ENCODE peak calls at places on chromosomes 3 and 15, in seven cellular contexts. One of them, this sample, is unnamed.

GRCh38 chr15:85463273-85463937 is 83.0 kb downstream of the AKAP13 start:
- DNase-seq in MM.1S: no peak
- DNase-seq in psoas muscle: no peak
- DNase-seq in hepatocyte: no peak
- DNase-seq in heart left ventricle: no peak
- DNase-seq in neural crest cell: no peak
- DNase-seq in heart right ventricle: no peak
- DNase-seq in this sample: no peak

GRCh38 chr3:53213276-53213675 is 42.5 kb downstream of the TKT start:
- DNase-seq in psoas muscle: no peak
- DNase-seq in neural crest cell: no peak
- DNase-seq in hepatocyte: no peak
- DNase-seq in MM.1S: no peak
- DNase-seq in heart left ventricle: no peak
- DNase-seq in heart right ventricle: no peak
- DNase-seq in this sample: no peak

GRCh38 chr15:38496151-38496550 is 42.2 kb downstream of the FAM98B start:
- DNase-seq in heart left ventricle: no peak
- DNase-seq in heart right ventricle: no peak
- DNase-seq in hepatocyte: no peak
- DNase-seq in neural crest cell: no peak
- DNase-seq in psoas muscle: no peak
- DNase-seq in MM.1S: no peak
- DNase-seq in this sample: no peak

GRCh38 chr15:57922780-57923179 is 142.7 kb downstream of the ALDH1A2 start:
- DNase-seq in heart left ventricle: peak
- DNase-seq in heart right ventricle: peak
- DNase-seq in psoas muscle: peak
- DNase-seq in hepatocyte: no peak
- DNase-seq in MM.1S: no peak
- DNase-seq in neural crest cell: no peak
- DNase-seq in this sample: no peak

GRCh38 chr3:166283856-166284255 is 446.6 kb upstream of the BCHE start:
- DNase-seq in heart left ventricle: no peak
- DNase-seq in heart right ventricle: no peak
- DNase-seq in neural crest cell: no peak
- DNase-seq in hepatocyte: no peak
- DNase-seq in MM.1S: peak
- DNase-seq in psoas muscle: no peak
- DNase-seq in this sample: no peak

GRCh38 chr15:98653686-98654085 is 5.3 kb downstream of the IGF1R start:
- DNase-seq in MM.1S: peak
- DNase-seq in heart left ventricle: no peak
- DNase-seq in psoas muscle: no peak
- DNase-seq in heart right ventricle: no peak
- DNase-seq in neural crest cell: no peak
- DNase-seq in hepatocyte: no peak
- DNase-seq in this sample: no peak

GRCh38 chr3:173913985-173914421 is 516.5 kb downstream of the NLGN1 start:
- DNase-seq in heart right ventricle: no peak
- DNase-seq in heart left ventricle: no peak
- DNase-seq in MM.1S: no peak
- DNase-seq in psoas muscle: no peak
- DNase-seq in neural crest cell: no peak
- DNase-seq in hepatocyte: no peak
- DNase-seq in this sample: no peak

GRCh38 chr3:123871946-123872345 is 12.2 kb downstream of the MYLK start:
- DNase-seq in psoas muscle: no peak
- DNase-seq in hepatocyte: no peak
- DNase-seq in neural crest cell: no peak
- DNase-seq in heart right ventricle: no peak
- DNase-seq in heart left ventricle: no peak
- DNase-seq in MM.1S: no peak
- DNase-seq in this sample: no peak

GRCh38 chr3:150114873-150115570 is 144.3 kb upstream of the PFN2 start:
- DNase-seq in neural crest cell: no peak
- DNase-seq in hepatocyte: no peak
- DNase-seq in psoas muscle: no peak
- DNase-seq in heart left ventricle: no peak
- DNase-seq in MM.1S: no peak
- DNase-seq in heart right ventricle: no peak
- DNase-seq in this sample: no peak

GRCh38 chr3:43394071-43394501 is 107.7 kb downstream of the SNRK start:
- DNase-seq in heart left ventricle: peak
- DNase-seq in heart right ventricle: peak
- DNase-seq in neural crest cell: no peak
- DNase-seq in hepatocyte: no peak
- DNase-seq in MM.1S: no peak
- DNase-seq in psoas muscle: peak
- DNase-seq in this sample: no peak

GRCh38 chr15:28117591-28117990 is 18.5 kb upstream of the OCA2 start:
- DNase-seq in psoas muscle: no peak
- DNase-seq in MM.1S: no peak
- DNase-seq in heart left ventricle: no peak
- DNase-seq in hepatocyte: no peak
- DNase-seq in heart right ventricle: no peak
- DNase-seq in neural crest cell: no peak
- DNase-seq in this sample: no peak

GRCh38 chr3:20250786-20251185 is 64.8 kb upstream of the SGO1 start:
- DNase-seq in heart right ventricle: no peak
- DNase-seq in neural crest cell: no peak
- DNase-seq in psoas muscle: no peak
- DNase-seq in heart left ventricle: no peak
- DNase-seq in hepatocyte: no peak
- DNase-seq in MM.1S: no peak
- DNase-seq in this sample: no peak

GRCh38 chr3:20246662-20247061 is 60.7 kb upstream of the SGO1 start:
- DNase-seq in heart right ventricle: no peak
- DNase-seq in hepatocyte: no peak
- DNase-seq in heart left ventricle: no peak
- DNase-seq in MM.1S: peak
- DNase-seq in neural crest cell: no peak
- DNase-seq in psoas muscle: no peak
- DNase-seq in this sample: no peak

GRCh38 chr3:20240154-20240883 is 54.3 kb upstream of the SGO1 start:
- DNase-seq in heart left ventricle: no peak
- DNase-seq in MM.1S: no peak
- DNase-seq in psoas muscle: no peak
- DNase-seq in neural crest cell: no peak
- DNase-seq in heart right ventricle: no peak
- DNase-seq in hepatocyte: no peak
- DNase-seq in this sample: no peak

GRCh38 chr3:20250314-20250713 is 64.3 kb upstream of the SGO1 start:
- DNase-seq in hepatocyte: no peak
- DNase-seq in MM.1S: no peak
- DNase-seq in heart right ventricle: no peak
- DNase-seq in neural crest cell: no peak
- DNase-seq in heart left ventricle: no peak
- DNase-seq in psoas muscle: no peak
- DNase-seq in this sample: no peak

DNA sequence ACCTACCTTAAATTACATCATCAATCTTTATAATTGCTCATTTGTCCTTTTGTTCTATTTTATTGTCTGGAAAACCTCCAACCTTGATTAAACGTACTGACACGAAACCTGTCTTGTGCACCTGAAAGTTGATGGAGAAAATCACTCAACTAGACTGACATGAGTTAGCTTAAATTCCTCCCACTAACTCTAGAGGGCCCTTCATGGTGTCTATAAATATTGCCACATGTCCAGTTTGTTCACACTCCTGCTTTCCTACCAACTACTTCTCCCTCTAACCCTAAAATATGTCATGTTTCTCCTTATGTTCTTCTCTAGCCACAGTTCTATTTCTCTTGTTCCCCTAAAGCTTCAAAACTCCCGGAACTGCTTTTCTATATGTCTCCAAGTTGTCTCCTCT is 59.8 kb upstream of the SGO1 start:
- DNase-seq in neural crest cell: no peak
- DNase-seq in heart left ventricle: no peak
- DNase-seq in psoas muscle: no peak
- DNase-seq in MM.1S: no peak
- DNase-seq in hepatocyte: no peak
- DNase-seq in heart right ventricle: no peak
- DNase-seq in this sample: no peak
- TF ChIP-seq CTCF in neural crest cell: no peak
- TF ChIP-seq CTCF in heart left ventricle: no peak
- TF ChIP-seq CTCF in psoas muscle: no peak
- TF ChIP-seq CTCF in MM.1S: peak
- TF ChIP-seq CTCF in hepatocyte: no peak
- TF ChIP-seq CTCF in heart right ventricle: no peak
- TF ChIP-seq CTCF in this sample: no peak

GRCh38 chr3:40645883-40646282 is 121.1 kb downstream of the ZNF621 start:
- DNase-seq in hepatocyte: peak
- DNase-seq in neural crest cell: no peak
- DNase-seq in heart right ventricle: no peak
- DNase-seq in psoas muscle: no peak
- DNase-seq in MM.1S: no peak
- DNase-seq in heart left ventricle: no peak
- DNase-seq in this sample: no peak
- TF ChIP-seq CTCF in hepatocyte: no peak
- TF ChIP-seq CTCF in neural crest cell: no peak
- TF ChIP-seq CTCF in heart right ventricle: no peak
- TF ChIP-seq CTCF in psoas muscle: no peak
- TF ChIP-seq CTCF in MM.1S: no peak
- TF ChIP-seq CTCF in heart left ventricle: no peak
- TF ChIP-seq CTCF in this sample: no peak

GRCh38 chr3:172666873-172667694 is 43.8 kb downstream of the NCEH1 start:
- DNase-seq in heart left ventricle: peak
- DNase-seq in heart right ventricle: no peak
- DNase-seq in neural crest cell: peak
- DNase-seq in MM.1S: peak
- DNase-seq in hepatocyte: peak
- DNase-seq in psoas muscle: peak
- DNase-seq in this sample: peak

GRCh38 chr3:172666181-172666872 is 44.5 kb downstream of the NCEH1 start:
- DNase-seq in neural crest cell: no peak
- DNase-seq in heart right ventricle: no peak
- DNase-seq in psoas muscle: no peak
- DNase-seq in heart left ventricle: no peak
- DNase-seq in MM.1S: no peak
- DNase-seq in hepatocyte: no peak
- DNase-seq in this sample: no peak
- TF ChIP-seq CTCF in neural crest cell: no peak
- TF ChIP-seq CTCF in heart right ventricle: no peak
- TF ChIP-seq CTCF in psoas muscle: no peak
- TF ChIP-seq CTCF in heart left ventricle: no peak
- TF ChIP-seq CTCF in MM.1S: peak
- TF ChIP-seq CTCF in hepatocyte: no peak
- TF ChIP-seq CTCF in this sample: no peak

DNA sequence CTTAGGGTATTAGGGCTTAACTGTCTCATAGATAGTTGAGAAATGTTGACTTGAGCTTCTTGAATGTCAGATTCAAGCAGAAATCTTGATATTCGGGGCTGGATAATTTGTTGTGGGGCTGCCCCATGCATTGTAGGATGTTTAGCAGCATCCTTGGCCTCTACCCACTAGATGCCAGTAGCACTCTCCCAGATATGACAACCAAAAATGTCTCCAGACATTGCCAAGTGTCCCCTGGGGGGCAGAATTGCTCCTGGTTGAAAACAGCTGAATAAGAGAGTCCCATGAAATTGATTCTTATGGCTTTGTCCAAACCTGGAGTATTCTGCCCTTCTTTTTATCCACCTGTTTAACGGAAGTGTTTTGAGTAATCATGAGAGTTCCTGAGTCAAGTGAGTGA is 15.9 kb upstream of the LCMT2 start:
- DNase-seq in neural crest cell: no peak
- DNase-seq in MM.1S: no peak
- DNase-seq in heart right ventricle: no peak
- DNase-seq in psoas muscle: no peak
- DNase-seq in hepatocyte: no peak
- DNase-seq in heart left ventricle: no peak
- DNase-seq in this sample: no peak
- TF ChIP-seq CTCF in neural crest cell: no peak
- TF ChIP-seq CTCF in MM.1S: no peak
- TF ChIP-seq CTCF in heart right ventricle: no peak
- TF ChIP-seq CTCF in psoas muscle: no peak
- TF ChIP-seq CTCF in hepatocyte: no peak
- TF ChIP-seq CTCF in heart left ventricle: no peak
- TF ChIP-seq CTCF in this sample: no peak